ENCODE peak calls at places on chromosomes 3 and 15, in four cellular contexts. One of them, this sample, is unnamed.

GRCh38 chr3:114310701-114311100 is 16.9 kb downstream of the TIGIT start:
- DNase-seq in iris pigment epithelial cell: no peak
- DNase-seq in HEK293T: no peak
- DNase-seq in mucosa of gallbladder: no peak
- DNase-seq in this sample: no peak

GRCh38 chr3:111729087-111729846 is 129.8 kb upstream of the PHLDB2 start:
- DNase-seq in iris pigment epithelial cell: peak; percentile 76
- DNase-seq in HEK293T: no peak
- DNase-seq in mucosa of gallbladder: peak; percentile 27
- DNase-seq in this sample: no peak

GRCh38 chr3:141575879-141576743 is 89.3 kb downstream of the RASA2 start:
- DNase-seq in iris pigment epithelial cell: peak; percentile 30
- DNase-seq in HEK293T: no peak
- DNase-seq in mucosa of gallbladder: no peak
- DNase-seq in this sample: peak; percentile 62

GRCh38 chr15:101675796-101676582 is 23.8 kb upstream of the TM2D3 start:
- DNase-seq in mucosa of gallbladder: no peak
- DNase-seq in iris pigment epithelial cell: peak; percentile 84
- DNase-seq in HEK293T: no peak
- DNase-seq in this sample: peak; percentile 84

GRCh38 chr15:66706840-66707239 is 4.8 kb downstream of the SMAD6 start:
- DNase-seq in mucosa of gallbladder: no peak
- DNase-seq in iris pigment epithelial cell: no peak
- DNase-seq in HEK293T: no peak
- DNase-seq in this sample: no peak

GRCh38 chr3:190554197-190554596 is 40.3 kb downstream of the IL1RAP start:
- DNase-seq in iris pigment epithelial cell: no peak
- DNase-seq in HEK293T: no peak
- DNase-seq in mucosa of gallbladder: no peak
- DNase-seq in this sample: no peak

GRCh38 chr3:43180027-43180426 is 74.1 kb upstream of the POMGNT2 start:
- DNase-seq in iris pigment epithelial cell: peak; percentile 99
- DNase-seq in HEK293T: no peak
- DNase-seq in mucosa of gallbladder: peak; percentile 42
- DNase-seq in this sample: peak; percentile 75

GRCh38 chr3:131694351-131694750 is 191.6 kb upstream of the MRPL3 start:
- DNase-seq in HEK293T: no peak
- DNase-seq in iris pigment epithelial cell: no peak
- DNase-seq in mucosa of gallbladder: no peak
- DNase-seq in this sample: no peak

GRCh38 chr3:161672478-161672877 is 175.9 kb downstream of the OTOL1 start:
- DNase-seq in iris pigment epithelial cell: no peak
- DNase-seq in HEK293T: no peak
- DNase-seq in mucosa of gallbladder: no peak
- DNase-seq in this sample: no peak

GRCh38 chr15:68930268-68931022 is at the start of gene SPESP1:
- DNase-seq in iris pigment epithelial cell: peak; percentile 4
- DNase-seq in mucosa of gallbladder: peak; percentile 69
- DNase-seq in HEK293T: no peak
- DNase-seq in this sample: peak; percentile 24

GRCh38 chr3:181952221-181952620 is 240.5 kb downstream of the SOX2 start:
- DNase-seq in mucosa of gallbladder: no peak
- DNase-seq in HEK293T: no peak
- DNase-seq in iris pigment epithelial cell: peak; percentile 1
- DNase-seq in this sample: no peak

GRCh38 chr3:39000008-39000450 is 51.7 kb downstream of the SCN11A start:
- DNase-seq in HEK293T: peak; percentile 49
- DNase-seq in iris pigment epithelial cell: peak; percentile 74
- DNase-seq in mucosa of gallbladder: no peak
- DNase-seq in this sample: peak; percentile 78

GRCh38 chr3:51904034-51904823 is 1.1 kb upstream of the IQCF1 start:
- DNase-seq in iris pigment epithelial cell: no peak
- DNase-seq in mucosa of gallbladder: no peak
- DNase-seq in HEK293T: no peak
- DNase-seq in this sample: no peak

GRCh38 chr15:90295270-90295648 is 29.8 kb downstream of the NGRN start:
- DNase-seq in iris pigment epithelial cell: no peak
- DNase-seq in HEK293T: no peak
- DNase-seq in mucosa of gallbladder: no peak
- DNase-seq in this sample: no peak

GRCh38 chr3:101878589-101878988 is 29.3 kb downstream of the NFKBIZ start:
- DNase-seq in iris pigment epithelial cell: no peak
- DNase-seq in HEK293T: no peak
- DNase-seq in mucosa of gallbladder: no peak
- DNase-seq in this sample: no peak

GRCh38 chr15:62089616-62090015 is 22.8 kb downstream of the C2CD4A start:
- DNase-seq in iris pigment epithelial cell: no peak
- DNase-seq in mucosa of gallbladder: no peak
- DNase-seq in HEK293T: no peak
- DNase-seq in this sample: peak; percentile 54

GRCh38 chr15:90188914-90189748 is 12.0 kb upstream of the SEMA4B start:
- DNase-seq in iris pigment epithelial cell: peak; percentile 19
- DNase-seq in mucosa of gallbladder: no peak
- DNase-seq in HEK293T: no peak
- DNase-seq in this sample: no peak

GRCh38 chr15:99536422-99537033 is 29.3 kb upstream of the MEF2A start:
- DNase-seq in iris pigment epithelial cell: peak; percentile 27
- DNase-seq in mucosa of gallbladder: no peak
- DNase-seq in HEK293T: no peak
- DNase-seq in this sample: peak; percentile 61

GRCh38 chr15:84807228-84807627 is 9.9 kb upstream of the ALPK3 start:
- DNase-seq in mucosa of gallbladder: no peak
- DNase-seq in iris pigment epithelial cell: no peak
- DNase-seq in HEK293T: no peak
- DNase-seq in this sample: no peak

GRCh38 chr3:123389338-123389910 is 59.5 kb downstream of the ADCY5 start:
- DNase-seq in mucosa of gallbladder: no peak
- DNase-seq in HEK293T: no peak
- DNase-seq in iris pigment epithelial cell: no peak
- DNase-seq in this sample: no peak

GRCh38 chr15:99100245-99101173 is 4.4 kb upstream of the SYNM start:
- DNase-seq in mucosa of gallbladder: peak; percentile 83
- DNase-seq in HEK293T: peak; percentile 86
- DNase-seq in iris pigment epithelial cell: peak; percentile 71
- DNase-seq in this sample: peak; percentile 35

GRCh38 chr15:101684384-101684783 is 32.2 kb upstream of the TM2D3 start:
- DNase-seq in mucosa of gallbladder: no peak
- DNase-seq in HEK293T: no peak
- DNase-seq in iris pigment epithelial cell: peak; percentile 90
- DNase-seq in this sample: peak; percentile 67

GRCh38 chr3:190132376-190132775 is 11.7 kb upstream of the P3H2 start:
- DNase-seq in mucosa of gallbladder: no peak
- DNase-seq in iris pigment epithelial cell: no peak
- DNase-seq in HEK293T: no peak
- DNase-seq in this sample: no peak

GRCh38 chr15:89690276-89691218 is at the start of the genes PEX11A and WDR93:
- DNase-seq in iris pigment epithelial cell: peak; percentile 55
- DNase-seq in HEK293T: peak; percentile 95
- DNase-seq in mucosa of gallbladder: peak; percentile 88
- DNase-seq in this sample: peak; percentile 71

GRCh38 chr15:75817151-75817935 is 25.9 kb upstream of the UBE2Q2 start:
- DNase-seq in iris pigment epithelial cell: no peak
- DNase-seq in HEK293T: no peak
- DNase-seq in mucosa of gallbladder: no peak
- DNase-seq in this sample: no peak

GRCh38 chr3:21599890-21600289 is 151.1 kb downstream of the ZNF385D start:
- DNase-seq in iris pigment epithelial cell: no peak
- DNase-seq in HEK293T: no peak
- DNase-seq in mucosa of gallbladder: no peak
- DNase-seq in this sample: peak; percentile 34

GRCh38 chr3:171295502-171296373 is 164.5 kb downstream of the TNIK start:
- DNase-seq in iris pigment epithelial cell: no peak
- DNase-seq in HEK293T: no peak
- DNase-seq in mucosa of gallbladder: no peak
- DNase-seq in this sample: no peak

GRCh38 chr3:114586119-114586518 is 292.3 kb downstream of the TIGIT start:
- DNase-seq in HEK293T: no peak
- DNase-seq in mucosa of gallbladder: no peak
- DNase-seq in iris pigment epithelial cell: no peak
- DNase-seq in this sample: no peak

GRCh38 chr3:46408853-46409252 is 1.8 kb downstream of the CCRL2 start:
- DNase-seq in HEK293T: no peak
- DNase-seq in iris pigment epithelial cell: no peak
- DNase-seq in mucosa of gallbladder: no peak
- DNase-seq in this sample: no peak

GRCh38 chr3:66554178-66554577 is 53.4 kb upstream of the LRIG1 start:
- DNase-seq in iris pigment epithelial cell: peak; percentile 55
- DNase-seq in mucosa of gallbladder: no peak
- DNase-seq in HEK293T: no peak
- DNase-seq in this sample: peak; percentile 41

GRCh38 chr3:79253704-79254103 is 514.1 kb downstream of the ROBO1 start:
- DNase-seq in mucosa of gallbladder: no peak
- DNase-seq in iris pigment epithelial cell: no peak
- DNase-seq in HEK293T: no peak
- DNase-seq in this sample: no peak

GRCh38 chr15:39605146-39605545 is 24.3 kb downstream of the THBS1 start:
- DNase-seq in iris pigment epithelial cell: no peak
- DNase-seq in mucosa of gallbladder: no peak
- DNase-seq in HEK293T: no peak
- DNase-seq in this sample: no peak

GRCh38 chr15:34684351-34684750 is 70.4 kb downstream of the GJD2 start:
- DNase-seq in iris pigment epithelial cell: no peak
- DNase-seq in HEK293T: no peak
- DNase-seq in mucosa of gallbladder: no peak
- DNase-seq in this sample: no peak

This sample was measured in renal cortical epithelial cell.